ENCODE peak calls at places on chromosomes 7 and 10, in nine cellular contexts. L is GM23248; Y is tibial artery; A is testis; D is ovary; K is NT2/D1; B is SJSA1; Q is mammary epithelial cell; R is CD8-positive, alpha-beta memory T cell. E is an unnamed sample.
A peak's percentile ranks its signal among the peaks of the same experiment; 100 is the strongest.

GRCh38 chr10:93554760-93555432 is 11.6 kb upstream of the FFAR4 start:
- DNase-seq in A (peak; percentile 81), Q (peak; percentile 55), R (no peak), L (peak; percentile 74), K (peak; percentile 55), Y (peak; percentile 80), D (no peak), B (peak; percentile 48), E (peak; percentile 81)

GRCh38 chr10:93841930-93842329 is 51.8 kb upstream of the SLC35G1 start:
- DNase-seq in Q (no peak), A (no peak), B (no peak), R (no peak), Y (no peak), K (peak; percentile 71), L (no peak), D (no peak), E (no peak)

GRCh38 chr7:117825132-117825531 is 48.1 kb downstream of the CTTNBP2 start:
- DNase-seq in D (no peak), R (no peak), B (no peak), K (no peak), A (no peak), Q (peak; percentile 57), L (peak; percentile 17), Y (no peak), E (no peak)

GRCh38 chr7:151592868-151593486 is 73.3 kb upstream of the RHEB start:
- DNase-seq in D (no peak), K (no peak), L (peak; percentile 96), Q (peak; percentile 85), B (peak; percentile 90), R (no peak), A (no peak), Y (no peak), E (no peak)

GRCh38 chr7:71615017-71615416 is 483.1 kb downstream of the GALNT17 start:
- DNase-seq in Q (no peak), Y (peak; percentile 85), L (peak; percentile 5), D (no peak), A (no peak), R (no peak), K (no peak), B (no peak), E (no peak)

GRCh38 chr10:81496626-81497025 is 378.4 kb upstream of the NRG3 start:
- DNase-seq in D (no peak), Q (no peak), R (no peak), A (no peak), Y (no peak), L (no peak), K (no peak), B (no peak), E (no peak)

GRCh38 chr10:9305018-9305655 is 1250.6 kb downstream of the GATA3 start:
- DNase-seq in K (peak; percentile 8), L (peak; percentile 48), B (peak; percentile 4), Q (no peak), R (no peak), Y (no peak), A (no peak), D (no peak), E (no peak)

GRCh38 chr7:2201686-2202360 is 30.9 kb downstream of the MAD1L1 start:
- DNase-seq in L (peak; percentile 11), K (no peak), A (no peak), B (no peak), Y (peak; percentile 54), R (no peak), D (peak; percentile 67), Q (no peak), E (no peak)

DNA sequence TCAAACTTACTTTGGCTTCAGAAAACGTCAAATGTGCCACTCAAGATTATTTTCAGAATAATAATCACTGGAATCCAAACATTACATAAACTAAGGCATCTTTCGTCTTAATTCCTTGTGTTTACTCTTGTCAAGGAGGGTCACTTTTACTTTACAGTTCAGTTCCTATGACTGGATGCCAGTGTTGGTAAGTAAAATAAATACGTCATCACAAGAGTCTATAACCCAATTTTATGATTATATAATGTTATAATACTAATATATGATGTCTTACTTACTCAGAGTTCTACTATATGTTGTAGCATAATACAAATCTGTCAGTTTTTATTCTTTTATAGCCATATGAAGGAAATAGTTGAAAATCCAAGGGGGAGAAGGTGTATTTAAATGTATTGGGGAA is 123.8 kb downstream of the GPR85 start:
- DNase-seq in B (no peak), A (no peak), R (no peak), Y (no peak), D (no peak), K (no peak), L (no peak), Q (no peak), E (no peak)
- H3K4me3 ChIP-seq in B (no peak overlapping the region), A (no peak overlapping the region), R (no peak overlapping the region), Y (no peak overlapping the region), D (no peak overlapping the region), K (no peak overlapping the region), L (no peak overlapping the region), Q (no peak overlapping the region), E (no peak overlapping the region)

GRCh38 chr10:124375353-124375614 is 43.4 kb downstream of the OAT start:
- DNase-seq in D (no peak), L (no peak), Q (no peak), R (no peak), A (no peak), K (no peak), Y (no peak), B (no peak), E (no peak)

GRCh38 chr10:124376411-124376810 is 42.3 kb downstream of the OAT start:
- DNase-seq in L (no peak), D (no peak), A (no peak), Q (no peak), B (no peak), R (no peak), K (no peak), Y (peak; percentile 55), E (no peak)

GRCh38 chr10:124375691-124376090 is 43.0 kb downstream of the OAT start:
- DNase-seq in L (no peak), R (no peak), B (no peak), K (no peak), D (no peak), Y (no peak), Q (no peak), A (no peak), E (no peak)

GRCh38 chr10:124372906-124373305 is 45.8 kb downstream of the OAT start:
- DNase-seq in L (no peak), Y (no peak), B (no peak), A (no peak), K (no peak), R (no peak), D (no peak), Q (no peak), E (no peak)

DNA sequence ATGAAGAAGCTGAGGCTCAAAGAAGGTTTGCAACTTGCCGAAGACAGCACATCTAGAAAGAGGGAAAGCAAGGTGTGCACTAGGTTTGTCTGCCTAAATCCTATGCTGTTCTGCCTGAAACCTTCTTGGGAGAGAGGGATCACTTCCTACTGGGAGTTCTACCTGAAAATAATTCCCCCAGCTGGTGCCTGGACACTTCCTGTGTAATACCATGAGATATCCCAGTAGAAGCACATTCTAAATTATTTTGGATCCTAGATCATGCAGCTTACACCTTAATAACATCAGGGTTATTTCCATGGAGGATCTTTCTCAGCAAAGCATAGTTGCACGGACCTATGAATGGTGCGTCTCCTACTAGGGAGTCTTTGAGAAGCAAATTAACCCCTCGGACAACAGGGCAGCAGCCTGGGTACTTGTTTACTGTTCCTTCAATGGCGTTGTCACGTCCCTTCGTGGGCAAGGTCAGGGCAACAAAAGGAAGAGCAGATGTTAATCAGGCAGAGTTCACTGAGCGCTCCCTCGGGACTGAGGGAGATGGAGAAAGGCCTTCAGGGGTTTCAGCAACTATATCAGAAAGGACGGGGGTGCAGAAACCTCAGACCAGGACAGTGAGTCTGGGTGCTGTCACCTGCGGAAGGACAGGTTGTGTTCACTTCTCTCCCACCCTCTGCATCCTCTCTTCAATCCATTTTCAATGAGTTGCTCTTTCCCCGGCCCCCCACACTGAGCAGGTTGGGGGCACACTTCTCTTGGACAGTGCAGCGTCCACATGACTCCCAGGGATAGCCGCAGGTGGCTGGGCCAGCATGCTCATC is 44.0 kb downstream of the OAT start:
- DNase-seq in B (no peak), L (no peak), A (no peak), D (no peak), Y (no peak), Q (no peak), K (no peak), R (no peak), E (no peak)
- H3K4me1 ChIP-seq in B (no peaks in the 10 kb centered on the region), L (no peaks in the 10 kb centered on the region), A (no peaks in the 10 kb centered on the region), D (no peaks in the 10 kb centered on the region), Y (no peaks in the 10 kb centered on the region), Q (peaks cover 12% of the 10 kb centered on the region), K (peaks cover 6% of the 10 kb centered on the region), R (no peaks in the 10 kb centered on the region), E (no peaks in the 10 kb centered on the region)

GRCh38 chr7:6700793-6701192 is 6.0 kb downstream of the ZNF12 start:
- DNase-seq in Q (no peak), B (no peak), L (no peak), R (no peak), A (no peak), D (no peak), Y (no peak), K (no peak), E (no peak)

GRCh38 chr7:6706666-6707407 is at the start of gene ZNF12:
- DNase-seq in K (peak; percentile 98), Y (peak; percentile 98), R (peak; percentile 94), B (peak; percentile 90), L (peak; percentile 97), D (peak; percentile 97), Q (peak; percentile 87), A (peak; percentile 96), E (peak; percentile 99)

GRCh38 chr7:6708304-6708703 is 1.6 kb upstream of the ZNF12 start:
- DNase-seq in R (no peak), L (no peak), K (no peak), Q (no peak), Y (no peak), B (no peak), A (no peak), D (no peak), E (no peak)

GRCh38 chr7:6709808-6710207 is 3.1 kb upstream of the ZNF12 start:
- DNase-seq in A (peak; percentile 37), K (no peak), Y (no peak), R (no peak), B (no peak), D (no peak), L (no peak), Q (no peak), E (no peak)

DNA sequence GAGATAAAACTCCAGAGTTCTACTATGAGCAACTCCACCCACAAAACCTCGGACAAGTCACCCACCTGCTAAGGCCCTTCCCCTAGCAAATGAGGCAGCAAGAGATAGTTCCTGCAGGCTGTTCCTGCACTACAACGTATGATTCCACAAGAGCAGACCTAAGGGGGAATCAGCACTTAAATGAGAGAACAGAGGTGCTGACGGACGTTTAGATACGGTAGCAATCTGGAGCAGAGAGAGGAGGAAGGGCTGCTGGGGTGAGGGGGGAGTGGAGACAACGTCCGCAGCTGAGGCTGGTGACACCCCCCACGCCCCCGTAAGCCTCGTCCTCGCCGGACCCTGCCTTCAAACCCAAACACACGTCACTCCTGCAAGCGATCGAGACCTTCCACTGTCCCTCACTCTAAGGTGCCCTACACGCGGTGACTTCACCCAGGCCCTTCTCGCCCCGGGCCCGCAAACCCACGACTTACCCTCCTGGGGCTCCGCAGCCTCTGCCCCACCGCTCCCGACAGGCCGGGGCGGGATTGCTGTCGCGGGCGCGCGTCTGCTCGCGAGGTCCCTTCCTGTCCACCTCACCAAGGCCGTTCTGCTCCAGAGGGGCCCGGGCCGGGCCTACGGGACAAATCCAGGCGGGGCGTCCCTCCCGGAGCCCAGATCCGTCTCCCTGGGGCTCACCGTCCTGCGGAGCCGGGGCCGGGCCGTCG is 635 bp downstream of the ZNF12 start:
- DNase-seq in K (peak; percentile 15), B (no peak), Q (peak; percentile 30), D (peak; percentile 41), R (peak; percentile 13), L (peak; percentile 74), Y (no peak), A (peak; percentile 27), E (peak; percentile 54)
- H3K4me3 ChIP-seq in K (peak overlapping the region; percentile 97), B (peak overlapping the region; percentile 97), Q (peak overlapping the region; percentile 97), D (peak overlapping the region; percentile 77), R (peak overlapping the region; percentile 78), L (peak overlapping the region; percentile 90), Y (peak overlapping the region; percentile 98), A (peak overlapping the region; percentile 91), E (peak overlapping the region; percentile 88)

GRCh38 chr10:95474228-95475002 is 86.8 kb downstream of the SORBS1 start:
- DNase-seq in A (peak; percentile 28), K (no peak), R (no peak), Y (no peak), L (peak; percentile 85), B (no peak), D (no peak), Q (peak; percentile 40), E (no peak)
- H3K4me1 ChIP-seq in A (peaks cover 35% of the 10 kb centered on the region), K (peaks cover 3% of the 10 kb centered on the region), R (no peaks in the 10 kb centered on the region), Y (peaks cover 8% of the 10 kb centered on the region), L (peaks cover 14% of the 10 kb centered on the region), B (no peaks in the 10 kb centered on the region), D (peaks cover 3% of the 10 kb centered on the region), Q (peaks cover 8% of the 10 kb centered on the region), E (peaks cover 51% of the 10 kb centered on the region)

E was measured in lower lobe of right lung.